ENCODE peak calls at places on chromosome 14, in five cellular contexts. M, W, B, A and Y are unnamed samples.

GRCh38 chr14:73717998-73718741 is 4.0 kb upstream of the PNMA1 start:
- DNase-seq in M (peak), W (no peak), B (no peak), A (no peak), Y (no peak)

GRCh38 chr14:103073367-103073875 is 10.6 kb upstream of the LBHD2 start:
- DNase-seq in M (no peak), W (no peak), B (no peak), A (no peak), Y (no peak)

GRCh38 chr14:91947196-91948184 is at the start of gene FBLN5:
- DNase-seq in M (peak), W (no peak), B (peak), A (no peak), Y (no peak)

GRCh38 chr14:77979666-77980351 is 179.9 kb downstream of the ADCK1 start:
- DNase-seq in M (peak), W (no peak), B (no peak), A (no peak), Y (no peak)

GRCh38 chr14:31770271-31770670 is 209.1 kb downstream of the NUBPL start:
- DNase-seq in M (no peak), W (no peak), B (no peak), A (no peak), Y (no peak)

GRCh38 chr14:74579447-74580274 is 32.4 kb downstream of the LTBP2 start:
- DNase-seq in M (peak), W (no peak), B (peak), A (no peak), Y (peak)

GRCh38 chr14:30656190-30656632 is 34.1 kb downstream of the SCFD1 start:
- DNase-seq in M (peak), W (peak), B (no peak), A (no peak), Y (peak)

GRCh38 chr14:76863724-76864407 is 37.7 kb downstream of the LRRC74A start:
- DNase-seq in M (no peak), W (no peak), B (no peak), A (no peak), Y (no peak)

GRCh38 chr14:35261774-35262173 is 30.4 kb upstream of the PSMA6 start:
- DNase-seq in M (peak), W (no peak), B (no peak), A (no peak), Y (no peak)

GRCh38 chr14:97380539-97380941 is 583.4 kb downstream of the VRK1 start:
- DNase-seq in M (no peak), W (no peak), B (no peak), A (no peak), Y (peak)

GRCh38 chr14:69663322-69663686 is 51.9 kb downstream of the SUSD6 start:
- DNase-seq in M (peak), W (no peak), B (no peak), A (no peak), Y (no peak)

GRCh38 chr14:21087294-21088091 is 11.0 kb downstream of the ZNF219 start:
- DNase-seq in M (peak), W (peak), B (no peak), A (peak), Y (no peak)

GRCh38 chr14:64937176-64937820 is 5.2 kb downstream of the GPX2 start:
- DNase-seq in M (no peak), W (no peak), B (no peak), A (no peak), Y (no peak)

GRCh38 chr14:53044486-53044885 is 93.6 kb upstream of the FERMT2 start:
- DNase-seq in M (peak), W (no peak), B (no peak), A (no peak), Y (no peak)

GRCh38 chr14:54567634-54568561 is 970 bp downstream of the SAMD4A start:
- DNase-seq in M (peak), W (peak), B (no peak), A (no peak), Y (no peak)

GRCh38 chr14:77301103-77301502 is 19.6 kb downstream of the POMT2 start:
- DNase-seq in M (peak), W (peak), B (peak), A (peak), Y (peak)

GRCh38 chr14:93717222-93717967 is 70.9 kb downstream of the PRIMA1 start:
- DNase-seq in M (no peak), W (no peak), B (no peak), A (no peak), Y (no peak)

GRCh38 chr14:24426912-24427536 is 2.4 kb downstream of the CBLN3 start:
- DNase-seq in M (no peak), W (no peak), B (no peak), A (no peak), Y (no peak)

GRCh38 chr14:70059545-70059944 is 129.2 kb downstream of the SLC8A3 start:
- DNase-seq in M (no peak), W (no peak), B (no peak), A (no peak), Y (no peak)

GRCh38 chr14:104390941-104391901 is 188.3 kb upstream of the C14orf180 start:
- DNase-seq in M (no peak), W (no peak), B (no peak), A (peak), Y (no peak)

GRCh38 chr14:78875031-78875430 is 704.9 kb downstream of the NRXN3 start:
- DNase-seq in M (no peak), W (no peak), B (no peak), A (no peak), Y (no peak)

GRCh38 chr14:64550539-64551333 is 975 bp downstream of the PPP1R36 start:
- DNase-seq in M (no peak), W (no peak), B (no peak), A (no peak), Y (no peak)